ENCODE peak calls at places on chromosomes 5 and 9, in four cellular contexts. Q is left ventricle myocardium inferior, D is mammary epithelial cell, Z is tibial artery. J is an unnamed sample. For H3K4me1, the result is how much of the 10 kb centered on the place peaks cover.

GRCh38 chr5:41927604-41928003 is 2.5 kb downstream of the FBXO4 start:
- DNase-seq in Q (no peak), D (no peak), Z (no peak), J (no peak)

GRCh38 chr5:149053027-149053705 is 9.7 kb downstream of the SH3TC2 start:
- DNase-seq in Q (no peak), D (peak), Z (no peak), J (no peak)

GRCh38 chr5:38601843-38602424 is 45.5 kb upstream of the LIFR start:
- DNase-seq in Q (no peak), D (peak), Z (no peak), J (no peak)

GRCh38 chr5:107655836-107656235 is 14.9 kb downstream of the EFNA5 start:
- DNase-seq in Q (no peak), D (peak), Z (no peak), J (no peak)

GRCh38 chr5:119322948-119323629 is 32.7 kb upstream of the TNFAIP8 start:
- DNase-seq in Q (no peak), D (peak), Z (no peak), J (no peak)

GRCh38 chr9:107569171-107569570 is 79.6 kb upstream of the KLF4 start:
- DNase-seq in Q (no peak), D (no peak), Z (no peak), J (no peak)

GRCh38 chr5:72394688-72395087 is 74.5 kb downstream of the PTCD2 start:
- DNase-seq in Q (no peak), D (no peak), Z (no peak), J (no peak)

GRCh38 chr5:146447734-146448380 is 724 bp downstream of the TCERG1 start:
- DNase-seq in Q (no peak), D (peak), Z (no peak), J (no peak)

GRCh38 chr5:161311141-161311708 is 235.3 kb downstream of the GABRB2 start:
- DNase-seq in Q (no peak), D (no peak), Z (no peak), J (no peak)

GRCh38 chr5:7851617-7852289 is 820 bp upstream of the CFAP90 start:
- DNase-seq in Q (no peak), D (no peak), Z (no peak), J (no peak)

GRCh38 chr5:141413540-141414069 is 818 bp downstream of the PCDHGA10 start:
- DNase-seq in Q (no peak), D (no peak), Z (no peak), J (no peak)

GRCh38 chr5:99948850-99949249 is 586.3 kb upstream of the FAM174A start:
- DNase-seq in Q (no peak), D (no peak), Z (no peak), J (no peak)

GRCh38 chr5:143341807-143342570 is 61.5 kb downstream of the NR3C1 start:
- DNase-seq in Q (no peak), D (peak), Z (no peak), J (no peak)

GRCh38 chr9:90046317-90046861 is 441.6 kb downstream of the GADD45G start:
- DNase-seq in Q (no peak), D (no peak), Z (no peak), J (no peak)

GRCh38 chr9:27475057-27475456 is 49.0 kb upstream of the IFNK start:
- DNase-seq in Q (no peak), D (no peak), Z (no peak), J (no peak)

GRCh38 chr9:19720374-19720773 is 68.5 kb downstream of the SLC24A2 start:
- DNase-seq in Q (no peak), D (peak), Z (no peak), J (no peak)

GRCh38 chr9:12708562-12709298 is 15.5 kb downstream of the TYRP1 start:
- DNase-seq in Q (no peak), D (peak), Z (no peak), J (no peak)

GRCh38 chr9:127253446-127253845 is 11.1 kb upstream of the GARNL3 start:
- DNase-seq in Q (no peak), D (no peak), Z (no peak), J (no peak)

GRCh38 chr5:65926276-65926761 is at the start of gene ERBIN:
- DNase-seq in Q (peak), D (peak), Z (peak), J (no peak)

GRCh38 chr9:14433293-14433818 is 119.4 kb upstream of the NFIB start:
- DNase-seq in Q (no peak), D (no peak), Z (no peak), J (no peak)

GRCh38 chr5:160040471-160040835 is 31.5 kb downstream of the TTC1 start:
- DNase-seq in Q (no peak), D (no peak), Z (no peak), J (no peak)

GRCh38 chr9:3177362-3177761 is 333.5 kb upstream of the PUM3 start:
- DNase-seq in Q (no peak), D (no peak), Z (no peak), J (no peak)

GRCh38 chr9:3401556-3401955 is 124.2 kb downstream of the RFX3 start:
- DNase-seq in Q (no peak), D (peak), Z (no peak), J (no peak)

GRCh38 chr5:63127054-63127453 is 548.4 kb downstream of the LRRC70 start:
- DNase-seq in Q (no peak), D (peak), Z (no peak), J (no peak)

GRCh38 chr9:3437031-3437430 is 88.8 kb downstream of the RFX3 start:
- DNase-seq in Q (no peak), D (no peak), Z (no peak), J (no peak)

GRCh38 chr5:150122158-150122510 is 33.5 kb downstream of the PDGFRB start:
- DNase-seq in Q (no peak), D (peak), Z (peak), J (no peak)

GRCh38 chr5:112217847-112218579 is 201.1 kb downstream of the EPB41L4A start:
- DNase-seq in Q (no peak), D (no peak), Z (no peak), J (no peak)

GRCh38 chr9:92759990-92760893 is 4.4 kb downstream of the BICD2 start:
- DNase-seq in Q (peak), D (no peak), Z (no peak), J (no peak)

GRCh38 chr5:97000391-97000790 is 64.5 kb downstream of the LNPEP start:
- DNase-seq in Q (no peak), D (no peak), Z (no peak), J (no peak)

GRCh38 chr9:88593537-88594185 is 58.7 kb downstream of the NXNL2 start:
- DNase-seq in Q (no peak), D (peak), Z (peak), J (no peak)

GRCh38 chr5:95973793-95974325 is 12.2 kb upstream of the ELL2 start:
- DNase-seq in Q (no peak), D (no peak), Z (no peak), J (no peak)

GRCh38 chr5:10310073-10310779 is 2.5 kb upstream of the CMBL start:
- DNase-seq in Q (no peak), D (peak), Z (no peak), J (no peak)

DNA sequence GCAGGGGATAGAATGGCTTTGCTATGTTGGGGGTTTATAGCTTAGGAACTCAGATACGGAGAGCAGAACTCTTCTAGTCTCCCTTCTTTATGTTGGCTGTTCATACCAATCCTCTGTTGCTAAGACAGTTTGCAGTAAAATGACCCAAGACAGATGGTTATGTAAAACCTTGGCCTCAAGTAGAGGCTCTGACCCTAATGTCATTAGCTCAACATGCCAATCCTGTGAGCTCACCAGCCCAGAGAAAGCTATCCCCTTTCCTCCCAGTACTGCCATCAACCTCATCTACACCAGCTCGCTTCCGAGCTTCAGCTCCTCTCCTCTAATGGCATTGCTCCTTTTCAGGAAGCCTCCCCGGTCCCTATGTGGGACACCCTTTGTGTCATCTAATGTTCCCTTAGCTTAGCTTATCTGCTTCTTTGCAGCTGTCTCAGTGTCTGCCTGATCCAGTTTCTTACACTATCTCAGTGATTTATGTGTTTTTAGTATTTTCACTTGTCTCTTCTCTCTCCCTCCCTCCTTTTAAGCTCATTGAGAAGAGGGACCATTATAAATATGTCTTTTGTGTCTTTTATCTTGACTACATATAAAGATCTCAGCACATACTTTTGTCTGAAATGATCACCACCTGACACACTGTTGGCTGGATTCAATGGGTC is 281.3 kb upstream of the CLINT1 start:
- DNase-seq in Q (peak), D (no peak), Z (peak), J (no peak)
- H3K4me1 ChIP-seq in Q (under half), D (under half), Z (under half), J (under half)

DNA sequence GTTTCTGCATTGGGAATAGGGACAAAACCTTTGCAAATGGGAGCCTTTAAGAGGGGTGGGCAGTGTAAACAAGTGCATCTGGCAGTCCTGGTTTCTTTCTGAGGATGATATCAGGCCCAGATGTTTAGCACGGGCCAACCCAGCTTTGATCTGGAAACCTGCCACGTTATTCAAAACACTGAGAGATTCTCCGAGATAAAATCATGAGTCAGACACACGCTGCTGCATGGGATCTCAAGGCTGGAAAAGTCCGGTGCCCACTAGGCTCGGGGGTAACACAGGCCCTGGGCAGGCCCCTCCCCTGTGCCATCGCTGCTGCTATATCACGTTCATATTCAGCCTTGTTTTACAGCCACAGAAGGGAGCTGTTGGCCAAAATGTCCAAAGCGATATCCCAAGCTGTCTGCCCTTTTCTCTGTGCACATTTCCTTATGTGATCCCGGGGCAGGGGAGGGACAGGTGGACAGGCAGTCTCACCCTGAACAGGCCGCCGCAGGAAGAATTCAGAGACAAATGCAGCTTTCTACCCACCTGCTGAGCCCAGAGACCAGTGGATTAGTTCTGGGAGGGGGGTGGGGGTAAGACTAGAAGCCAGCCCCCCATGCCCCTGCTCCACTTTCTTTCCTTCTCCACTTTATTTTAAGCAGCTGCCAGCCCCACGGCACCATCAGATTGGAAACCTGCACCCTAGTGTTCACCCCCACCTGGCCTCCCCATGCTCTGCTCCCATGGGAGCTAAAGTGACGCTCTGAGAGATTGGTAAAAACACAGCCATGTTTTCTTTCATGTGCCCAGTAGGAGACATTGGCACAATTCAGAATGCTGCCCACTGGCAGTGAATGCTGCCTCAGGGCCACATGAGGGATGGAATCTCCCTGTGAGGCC is 63.1 kb downstream of the TMOD1 start:
- DNase-seq in Q (no peak), D (peak), Z (peak), J (no peak)
- H3K27ac ChIP-seq in Q (peak), D (no peak), Z (peak), J (no peak)

GRCh38 chr9:35112257-35113020 is 3.2 kb downstream of the ATOSB start:
- DNase-seq in Q (no peak), D (peak), Z (peak), J (no peak)
- H3K4me1 ChIP-seq in Q (half or more), D (under half), Z (half or more), J (under half)

DNA sequence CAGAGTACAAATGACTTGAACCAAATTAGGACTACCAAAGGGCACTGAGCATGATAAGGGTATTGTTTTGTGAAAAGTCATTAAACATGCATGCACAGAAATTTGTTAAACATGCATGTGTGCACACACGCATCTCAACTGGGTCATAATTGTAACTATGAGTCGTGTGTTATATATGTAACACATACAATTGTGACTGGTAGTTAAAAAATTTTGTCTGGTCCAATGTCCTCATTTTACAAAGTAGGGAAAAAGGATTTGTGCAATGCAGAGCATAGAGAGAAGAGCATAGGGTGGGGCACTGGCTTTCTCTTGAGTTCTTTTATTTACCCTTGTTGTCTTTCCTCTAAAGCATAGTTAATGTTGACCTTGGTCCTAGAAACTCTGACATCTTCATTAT is 19.3 kb upstream of the IGFBPL1 start:
- DNase-seq in Q (no peak), D (no peak), Z (no peak), J (no peak)
- H3K27ac ChIP-seq in Q (no peak), D (no peak), Z (no peak), J (no peak)

DNA sequence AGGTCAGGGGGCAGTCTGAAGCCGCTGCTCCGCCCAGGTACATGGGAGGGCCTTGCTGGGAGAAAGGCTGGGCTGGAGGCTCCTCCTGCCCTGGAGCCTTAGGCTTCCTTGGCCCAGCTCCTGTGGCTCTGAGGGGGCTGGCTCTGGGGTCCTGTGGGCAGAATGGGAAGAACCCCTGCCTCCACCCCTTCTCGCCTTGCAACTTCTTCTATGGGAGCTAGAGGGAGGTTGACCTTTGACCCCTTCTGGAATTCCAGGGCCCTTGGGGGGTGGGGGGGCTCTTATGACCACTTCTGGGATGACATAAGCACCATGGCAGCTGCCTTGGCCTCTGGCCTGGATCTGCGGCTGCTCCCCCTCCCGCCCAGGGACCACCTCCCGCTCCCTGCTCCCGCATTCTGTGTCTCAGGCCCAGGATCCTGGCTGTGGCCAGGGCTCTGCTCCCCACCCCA is 32.2 kb downstream of the IER5L start:
- DNase-seq in Q (peak), D (no peak), Z (no peak), J (no peak)
- H3K4me1 ChIP-seq in Q (half or more), D (under half), Z (half or more), J (under half)